ENCODE peak calls at places on chromosomes 5 and 9, in six cellular contexts. One of them, this sample, is unnamed. For H3K36me3, the result is how much of the 10 kb centered on the place peaks cover.

GRCh38 chr5:73437126-73438047 is 11.2 kb downstream of the FOXD1 start:
- DNase-seq in PC-3: peak
- DNase-seq in A673: peak
- DNase-seq in BJ: no peak
- DNase-seq in WERI-Rb-1: no peak
- DNase-seq in kidney epithelial cell: peak
- DNase-seq in this sample: no peak

GRCh38 chr5:148838357-148838756 is 11.9 kb downstream of the ADRB2 start:
- DNase-seq in kidney epithelial cell: no peak
- DNase-seq in WERI-Rb-1: no peak
- DNase-seq in BJ: no peak
- DNase-seq in PC-3: no peak
- DNase-seq in A673: no peak
- DNase-seq in this sample: no peak

GRCh38 chr9:126690431-126691051 is 76.8 kb downstream of the LMX1B start:
- DNase-seq in PC-3: peak
- DNase-seq in BJ: no peak
- DNase-seq in WERI-Rb-1: peak
- DNase-seq in A673: peak
- DNase-seq in kidney epithelial cell: no peak
- DNase-seq in this sample: peak

GRCh38 chr9:99682378-99682777 is 139.3 kb upstream of the NR4A3 start:
- DNase-seq in WERI-Rb-1: no peak
- DNase-seq in kidney epithelial cell: no peak
- DNase-seq in BJ: no peak
- DNase-seq in PC-3: no peak
- DNase-seq in A673: no peak
- DNase-seq in this sample: no peak

GRCh38 chr5:58348996-58349728 is 110.7 kb downstream of the PLK2 start:
- DNase-seq in PC-3: peak
- DNase-seq in BJ: no peak
- DNase-seq in WERI-Rb-1: no peak
- DNase-seq in A673: no peak
- DNase-seq in kidney epithelial cell: no peak
- DNase-seq in this sample: no peak

GRCh38 chr5:42595597-42595996 is 161.0 kb upstream of the CCDC152 start:
- DNase-seq in BJ: no peak
- DNase-seq in WERI-Rb-1: peak
- DNase-seq in PC-3: no peak
- DNase-seq in kidney epithelial cell: no peak
- DNase-seq in A673: peak
- DNase-seq in this sample: no peak

GRCh38 chr9:36575411-36575882 is 2.8 kb downstream of the MELK start:
- DNase-seq in A673: no peak
- DNase-seq in kidney epithelial cell: no peak
- DNase-seq in WERI-Rb-1: no peak
- DNase-seq in BJ: no peak
- DNase-seq in PC-3: peak
- DNase-seq in this sample: no peak

GRCh38 chr5:12204761-12205160 is 300.5 kb upstream of the CTNND2 start:
- DNase-seq in PC-3: no peak
- DNase-seq in kidney epithelial cell: no peak
- DNase-seq in WERI-Rb-1: no peak
- DNase-seq in BJ: no peak
- DNase-seq in A673: no peak
- DNase-seq in this sample: no peak

GRCh38 chr5:146644811-146645210 is 128.8 kb upstream of the GPR151 start:
- DNase-seq in A673: no peak
- DNase-seq in WERI-Rb-1: no peak
- DNase-seq in kidney epithelial cell: no peak
- DNase-seq in BJ: no peak
- DNase-seq in PC-3: no peak
- DNase-seq in this sample: no peak

GRCh38 chr9:12923472-12924009 is 148.7 kb downstream of the LURAP1L start:
- DNase-seq in A673: no peak
- DNase-seq in WERI-Rb-1: no peak
- DNase-seq in kidney epithelial cell: no peak
- DNase-seq in BJ: peak
- DNase-seq in PC-3: no peak
- DNase-seq in this sample: no peak

GRCh38 chr5:58188287-58188651 is 271.6 kb downstream of the PLK2 start:
- DNase-seq in PC-3: peak
- DNase-seq in BJ: peak
- DNase-seq in kidney epithelial cell: peak
- DNase-seq in A673: no peak
- DNase-seq in WERI-Rb-1: no peak
- DNase-seq in this sample: no peak

GRCh38 chr5:168766038-168766700 is 187.0 kb upstream of the PANK3 start:
- DNase-seq in BJ: no peak
- DNase-seq in WERI-Rb-1: no peak
- DNase-seq in kidney epithelial cell: no peak
- DNase-seq in A673: no peak
- DNase-seq in PC-3: no peak
- DNase-seq in this sample: no peak

GRCh38 chr5:149420509-149421371 is 41.6 kb upstream of the IL17B start:
- DNase-seq in A673: no peak
- DNase-seq in BJ: peak
- DNase-seq in PC-3: no peak
- DNase-seq in kidney epithelial cell: no peak
- DNase-seq in WERI-Rb-1: no peak
- DNase-seq in this sample: no peak

GRCh38 chr5:90386099-90386710 is 23.4 kb downstream of the CETN3 start:
- DNase-seq in kidney epithelial cell: no peak
- DNase-seq in BJ: peak
- DNase-seq in PC-3: peak
- DNase-seq in A673: peak
- DNase-seq in WERI-Rb-1: no peak
- DNase-seq in this sample: peak

GRCh38 chr5:36158144-36158543 is 6.2 kb downstream of the SKP2 start:
- DNase-seq in WERI-Rb-1: peak
- DNase-seq in kidney epithelial cell: no peak
- DNase-seq in BJ: no peak
- DNase-seq in PC-3: no peak
- DNase-seq in A673: peak
- DNase-seq in this sample: no peak

GRCh38 chr9:113963017-113963620 is 87.0 kb downstream of the ZNF618 start:
- DNase-seq in A673: peak
- DNase-seq in BJ: no peak
- DNase-seq in PC-3: peak
- DNase-seq in WERI-Rb-1: peak
- DNase-seq in kidney epithelial cell: no peak
- DNase-seq in this sample: peak

GRCh38 chr5:86679529-86679928 is 61.8 kb downstream of the COX7C start:
- DNase-seq in BJ: peak
- DNase-seq in kidney epithelial cell: peak
- DNase-seq in WERI-Rb-1: peak
- DNase-seq in PC-3: peak
- DNase-seq in A673: peak
- DNase-seq in this sample: peak

GRCh38 chr5:158809310-158809709 is 290.4 kb downstream of the EBF1 start:
- DNase-seq in BJ: no peak
- DNase-seq in WERI-Rb-1: no peak
- DNase-seq in A673: no peak
- DNase-seq in PC-3: no peak
- DNase-seq in kidney epithelial cell: no peak
- DNase-seq in this sample: no peak

GRCh38 chr5:158811921-158812320 is 287.8 kb downstream of the EBF1 start:
- DNase-seq in BJ: no peak
- DNase-seq in WERI-Rb-1: no peak
- DNase-seq in PC-3: no peak
- DNase-seq in A673: no peak
- DNase-seq in kidney epithelial cell: no peak
- DNase-seq in this sample: no peak

GRCh38 chr5:158811350-158811749 is 288.4 kb downstream of the EBF1 start:
- DNase-seq in BJ: no peak
- DNase-seq in PC-3: no peak
- DNase-seq in WERI-Rb-1: no peak
- DNase-seq in kidney epithelial cell: no peak
- DNase-seq in A673: no peak
- DNase-seq in this sample: no peak

GRCh38 chr5:158812381-158812780 is 287.3 kb downstream of the EBF1 start:
- DNase-seq in WERI-Rb-1: no peak
- DNase-seq in kidney epithelial cell: no peak
- DNase-seq in A673: no peak
- DNase-seq in BJ: no peak
- DNase-seq in PC-3: no peak
- DNase-seq in this sample: peak

DNA sequence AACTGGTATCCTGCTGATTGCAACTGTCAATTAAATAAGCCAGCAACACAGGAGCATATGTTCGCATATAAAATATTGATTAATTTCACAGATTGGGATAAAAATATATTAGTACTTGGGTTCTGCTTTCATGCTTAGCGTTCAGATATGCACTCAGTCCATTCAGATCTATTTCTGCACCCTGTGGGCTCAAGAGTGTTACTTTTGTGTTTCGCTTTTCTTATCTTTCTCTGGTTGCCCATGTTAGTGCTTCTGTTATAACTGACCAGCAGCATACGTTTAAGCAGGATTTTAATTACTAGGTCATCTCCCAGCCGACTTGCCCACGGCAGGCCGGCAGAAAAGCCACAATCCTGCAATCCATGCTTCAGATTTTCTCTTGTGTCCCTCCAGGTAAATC is 289.1 kb downstream of the EBF1 start:
- DNase-seq in kidney epithelial cell: no peak
- DNase-seq in BJ: no peak
- DNase-seq in A673: no peak
- DNase-seq in WERI-Rb-1: no peak
- DNase-seq in PC-3: no peak
- DNase-seq in this sample: no peak
- TF ChIP-seq CTCF in kidney epithelial cell: no peak
- TF ChIP-seq CTCF in BJ: no peak
- TF ChIP-seq CTCF in A673: no peak
- TF ChIP-seq CTCF in WERI-Rb-1: no peak
- TF ChIP-seq CTCF in PC-3: no peak
- TF ChIP-seq CTCF in this sample: no peak

DNA sequence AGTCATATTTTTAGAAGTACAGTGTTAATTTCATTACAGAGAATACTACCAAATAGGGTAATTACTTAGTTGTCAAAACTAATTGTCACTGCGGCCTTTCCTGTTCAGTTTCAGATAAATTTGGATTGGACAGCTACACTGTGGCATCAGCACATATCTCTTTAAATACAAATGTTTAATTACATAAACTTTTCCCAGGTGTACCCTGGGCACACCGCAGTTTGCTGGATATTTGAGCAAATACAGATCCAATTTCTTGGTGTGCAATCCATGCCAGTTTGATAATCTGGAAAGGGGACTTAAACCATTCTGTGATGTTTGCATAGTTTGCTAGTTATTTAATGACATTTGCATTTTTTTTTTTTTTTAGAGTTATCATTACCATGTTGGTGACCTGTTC is 10.8 kb downstream of the ATP6V0E1 start:
- DNase-seq in A673: no peak
- DNase-seq in BJ: no peak
- DNase-seq in kidney epithelial cell: no peak
- DNase-seq in PC-3: no peak
- DNase-seq in WERI-Rb-1: no peak
- DNase-seq in this sample: no peak
- H3K36me3 ChIP-seq in A673: under half
- H3K36me3 ChIP-seq in BJ: under half
- H3K36me3 ChIP-seq in kidney epithelial cell: under half
- H3K36me3 ChIP-seq in PC-3: under half
- H3K36me3 ChIP-seq in WERI-Rb-1: under half
- H3K36me3 ChIP-seq in this sample: half or more

GRCh38 chr5:180332051-180332517 is 21.1 kb downstream of the GFPT2 start:
- DNase-seq in PC-3: peak
- DNase-seq in BJ: no peak
- DNase-seq in WERI-Rb-1: no peak
- DNase-seq in kidney epithelial cell: no peak
- DNase-seq in A673: peak
- DNase-seq in this sample: no peak
- TF ChIP-seq CTCF in PC-3: peak
- TF ChIP-seq CTCF in BJ: peak
- TF ChIP-seq CTCF in WERI-Rb-1: no peak
- TF ChIP-seq CTCF in kidney epithelial cell: peak
- TF ChIP-seq CTCF in A673: no peak
- TF ChIP-seq CTCF in this sample: no peak

GRCh38 chr5:14342306-14342705 is 199.2 kb downstream of the TRIO start:
- DNase-seq in kidney epithelial cell: no peak
- DNase-seq in WERI-Rb-1: no peak
- DNase-seq in A673: no peak
- DNase-seq in PC-3: no peak
- DNase-seq in BJ: no peak
- DNase-seq in this sample: peak
- H3K36me3 ChIP-seq in kidney epithelial cell: under half
- H3K36me3 ChIP-seq in WERI-Rb-1: under half
- H3K36me3 ChIP-seq in A673: under half
- H3K36me3 ChIP-seq in PC-3: half or more
- H3K36me3 ChIP-seq in BJ: under half
- H3K36me3 ChIP-seq in this sample: under half

GRCh38 chr9:15277400-15278137 is 29.4 kb downstream of the TTC39B start:
- DNase-seq in BJ: no peak
- DNase-seq in kidney epithelial cell: no peak
- DNase-seq in WERI-Rb-1: no peak
- DNase-seq in PC-3: peak
- DNase-seq in A673: peak
- DNase-seq in this sample: peak
- TF ChIP-seq CTCF in BJ: no peak
- TF ChIP-seq CTCF in kidney epithelial cell: peak
- TF ChIP-seq CTCF in WERI-Rb-1: peak
- TF ChIP-seq CTCF in PC-3: peak
- TF ChIP-seq CTCF in A673: peak
- TF ChIP-seq CTCF in this sample: peak

DNA sequence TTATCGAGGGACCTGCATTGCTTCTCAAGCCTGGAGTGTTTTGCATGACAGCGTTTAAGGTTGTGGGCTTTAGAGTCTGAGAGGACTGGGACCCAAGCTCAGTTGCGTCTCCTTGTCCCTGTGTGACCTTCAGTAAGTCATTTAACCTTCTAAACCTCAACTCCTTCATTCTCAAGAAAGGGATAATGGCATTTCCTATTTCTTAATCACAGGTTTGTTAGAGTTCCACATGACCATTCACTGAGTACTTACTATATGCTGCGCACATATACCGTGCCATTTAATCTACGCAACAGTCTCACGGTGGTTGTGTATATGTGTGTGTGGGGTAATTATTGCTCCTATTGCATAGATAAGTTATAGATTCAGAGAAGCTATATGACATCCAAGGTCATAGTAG is 76.3 kb downstream of the MACROH2A1 start:
- DNase-seq in kidney epithelial cell: no peak
- DNase-seq in BJ: no peak
- DNase-seq in A673: no peak
- DNase-seq in PC-3: no peak
- DNase-seq in WERI-Rb-1: no peak
- DNase-seq in this sample: no peak
- H3K36me3 ChIP-seq in kidney epithelial cell: under half
- H3K36me3 ChIP-seq in BJ: under half
- H3K36me3 ChIP-seq in A673: under half
- H3K36me3 ChIP-seq in PC-3: under half
- H3K36me3 ChIP-seq in WERI-Rb-1: under half
- H3K36me3 ChIP-seq in this sample: under half

DNA sequence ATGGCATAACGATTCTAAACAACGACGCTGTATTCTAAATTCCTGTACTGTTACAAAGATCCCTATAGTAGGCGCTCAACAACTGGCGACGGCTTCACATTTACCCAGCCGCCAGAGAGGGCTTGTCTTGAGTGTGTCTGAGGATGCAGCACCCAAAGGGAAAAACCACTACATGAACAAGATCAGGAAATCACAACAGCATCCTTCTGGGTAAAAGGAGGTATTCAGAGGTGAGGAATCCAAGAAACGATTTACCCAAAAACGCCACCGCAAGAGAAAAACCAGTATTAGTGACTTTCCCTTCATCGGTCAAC is 711 bp downstream of the TTC33 start:
- DNase-seq in BJ: no peak
- DNase-seq in A673: peak
- DNase-seq in WERI-Rb-1: peak
- DNase-seq in kidney epithelial cell: peak
- DNase-seq in PC-3: peak
- DNase-seq in this sample: peak
- TF ChIP-seq CTCF in BJ: peak
- TF ChIP-seq CTCF in A673: peak
- TF ChIP-seq CTCF in WERI-Rb-1: peak
- TF ChIP-seq CTCF in kidney epithelial cell: peak
- TF ChIP-seq CTCF in PC-3: peak
- TF ChIP-seq CTCF in this sample: peak